ENCODE peak calls at places on chromosomes 12 and 14, in eight cellular contexts. P is lung, K is body of pancreas, Q is IMR-90, H is aorta, I is PC-9, U is sigmoid colon, L is lower lobe of right lung. T is an unnamed sample.
A peak's percentile ranks its signal among the peaks of the same experiment; 100 is the strongest.

GRCh38 chr14:34098045-34098984 is 147.4 kb upstream of the EGLN3 start:
- DNase-seq in I (peak; percentile 43), Q (peak; percentile 29), L (no peak), U (no peak), P (no peak), H (no peak), K (peak; percentile 39), T (peak; percentile 18)

GRCh38 chr14:39558525-39558924 is 126.3 kb upstream of the FBXO33 start:
- DNase-seq in Q (no peak), P (no peak), K (no peak), I (no peak), H (no peak), U (no peak), L (no peak), T (no peak)

GRCh38 chr12:120846721-120847120 is 57.4 kb downstream of the SPPL3 start:
- DNase-seq in L (no peak), P (no peak), H (no peak), I (no peak), U (no peak), Q (peak; percentile 50), K (no peak), T (no peak)

GRCh38 chr14:77708749-77709148 is 846 bp downstream of the SLIRP start:
- DNase-seq in I (no peak), P (no peak), L (no peak), Q (no peak), K (no peak), H (no peak), U (no peak), T (peak; percentile 37)

GRCh38 chr12:122878780-122879612 is 16.9 kb downstream of the VPS37B start:
- DNase-seq in Q (no peak), I (no peak), H (peak; percentile 53), L (no peak), P (no peak), U (no peak), K (no peak), T (no peak)

GRCh38 chr12:76976777-76977465 is 88.4 kb downstream of the E2F7 start:
- DNase-seq in I (no peak), Q (no peak), P (no peak), L (no peak), K (no peak), H (no peak), U (no peak), T (no peak)

GRCh38 chr14:76939015-76939742 is 89.3 kb downstream of the IRF2BPL start:
- DNase-seq in I (no peak), L (no peak), U (no peak), H (no peak), Q (no peak), K (no peak), P (no peak), T (no peak)

GRCh38 chr12:92930421-92930820 is 1.3 kb upstream of the EEA1 start:
- DNase-seq in K (no peak), I (no peak), P (no peak), U (no peak), Q (no peak), L (no peak), H (no peak), T (no peak)

GRCh38 chr12:50740307-50740706 is 23.6 kb upstream of the ATF1 start:
- DNase-seq in H (no peak), U (no peak), Q (no peak), P (no peak), I (no peak), K (no peak), L (no peak), T (no peak)

GRCh38 chr14:60775296-60775695 is 40.7 kb downstream of the MNAT1 start:
- DNase-seq in H (no peak), U (no peak), K (no peak), Q (peak; percentile 84), P (no peak), L (no peak), I (peak; percentile 5), T (no peak)

GRCh38 chr12:9925746-9926393 is 6.3 kb downstream of the CLEC2A start:
- DNase-seq in Q (peak; percentile 41), I (peak; percentile 6), U (no peak), H (no peak), K (no peak), L (no peak), P (no peak), T (peak; percentile 48)

GRCh38 chr12:126030573-126030972 is 965.3 kb downstream of the AACS start:
- DNase-seq in I (no peak), P (no peak), K (no peak), L (no peak), H (no peak), Q (no peak), U (no peak), T (no peak)

GRCh38 chr12:38956337-38956736 is 50.9 kb upstream of the CPNE8 start:
- DNase-seq in K (no peak), L (no peak), Q (no peak), H (no peak), U (no peak), I (no peak), P (no peak), T (no peak)

GRCh38 chr12:53791735-53792326 is 40.1 kb upstream of the CISTR start:
- DNase-seq in H (no peak), P (no peak), Q (no peak), U (no peak), K (peak; percentile 13), I (peak; percentile 14), L (no peak), T (peak; percentile 11)

GRCh38 chr12:52385226-52385702 is at the start of gene KRT84:
- DNase-seq in L (no peak), U (peak; percentile 52), Q (no peak), H (peak; percentile 45), I (no peak), K (no peak), P (no peak), T (no peak)

GRCh38 chr14:102499401-102500189 is 10.0 kb downstream of the ANKRD9 start:
- DNase-seq in H (no peak), P (no peak), Q (no peak), L (no peak), U (no peak), I (no peak), K (no peak), T (no peak)

GRCh38 chr12:86698581-86698980 is 442.4 kb upstream of the MGAT4C start:
- DNase-seq in Q (peak; percentile 42), U (no peak), L (no peak), I (no peak), P (no peak), H (no peak), K (no peak), T (no peak)

GRCh38 chr14:79989990-79990389 is 221.3 kb downstream of the DIO2 start:
- DNase-seq in K (no peak), Q (no peak), I (no peak), P (no peak), L (no peak), U (no peak), H (no peak), T (no peak)

GRCh38 chr12:7142057-7142644 is 12.0 kb downstream of the CLSTN3 start:
- DNase-seq in H (no peak), Q (peak; percentile 39), P (peak; percentile 63), L (peak; percentile 66), K (peak; percentile 34), U (no peak), I (peak; percentile 61), T (peak; percentile 51)

GRCh38 chr12:48901278-48901677 is 24.0 kb downstream of the FKBP11 start:
- DNase-seq in H (no peak), U (no peak), L (no peak), P (no peak), Q (peak; percentile 52), K (no peak), I (no peak), T (peak; percentile 41)

GRCh38 chr12:54144738-54145137 is 44.0 kb downstream of the SMUG1 start:
- DNase-seq in I (no peak), H (no peak), Q (no peak), P (no peak), K (no peak), U (no peak), L (no peak), T (no peak)

GRCh38 chr14:93527076-93527692 is 96.4 kb downstream of the UNC79 start:
- DNase-seq in I (no peak), U (no peak), P (no peak), H (no peak), L (no peak), K (no peak), Q (no peak), T (no peak)

GRCh38 chr12:3496964-3497363 is 6.0 kb downstream of the PRMT8 start:
- DNase-seq in H (no peak), I (no peak), U (no peak), L (no peak), K (peak; percentile 55), P (no peak), Q (no peak), T (peak; percentile 2)

GRCh38 chr12:34402899-34403705 is 380.8 kb downstream of the ALG10 start:
- DNase-seq in H (peak; percentile 60), L (peak; percentile 9), K (peak; percentile 6), I (no peak), Q (no peak), P (peak; percentile 27), U (peak; percentile 56), T (no peak)

GRCh38 chr14:105020815-105021655 is at the start of gene CDCA4:
- DNase-seq in U (peak; percentile 98), L (peak; percentile 97), Q (peak; percentile 93), P (peak; percentile 94), H (peak; percentile 99), K (peak; percentile 98), I (peak; percentile 93), T (peak; percentile 98)

GRCh38 chr14:67622675-67623074 is 3.0 kb downstream of the ARG2 start:
- DNase-seq in I (no peak), U (peak; percentile 83), P (no peak), K (no peak), H (no peak), Q (peak; percentile 85), L (no peak), T (no peak)
- H3K27ac ChIP-seq in I (peak overlapping the region; percentile 80), U (peak overlapping the region; percentile 78), P (no peak overlapping the region), K (no peak overlapping the region), H (peak overlapping the region; percentile 80), Q (no peak overlapping the region), L (peak overlapping the region; percentile 32), T (no peak overlapping the region)

DNA sequence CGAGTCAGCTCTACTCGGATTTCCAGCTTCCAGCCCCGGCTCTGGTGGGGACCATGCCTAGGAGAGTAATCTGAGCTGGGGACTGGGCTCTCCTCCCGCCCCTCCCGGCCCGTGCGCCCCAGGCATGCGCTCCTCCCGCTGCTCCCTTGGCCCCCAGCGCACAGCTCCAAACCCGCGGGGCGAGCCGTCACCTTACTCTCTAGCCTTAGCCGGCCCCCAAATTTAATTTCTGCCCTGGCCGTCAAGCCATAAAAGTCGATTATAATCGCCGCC is 41.7 kb upstream of the CAPRIN2 start:
- DNase-seq in Q (peak; percentile 67), I (peak; percentile 67), P (no peak), L (no peak), U (peak; percentile 72), K (peak; percentile 37), H (peak; percentile 80), T (no peak)
- H3K4me3 ChIP-seq in Q (peak overlapping the region; percentile 61), I (peak overlapping the region; percentile 82), P (peak overlapping the region; percentile 30), L (peak overlapping the region; percentile 55), U (peak overlapping the region; percentile 58), K (peak overlapping the region; percentile 34), H (peak overlapping the region; percentile 58), T (peak overlapping the region; percentile 32)

GRCh38 chr12:124594851-124595250 is 27.4 kb upstream of the NCOR2 start:
- DNase-seq in L (no peak), U (no peak), I (no peak), P (no peak), Q (no peak), K (no peak), H (no peak), T (no peak)
- H3K27ac ChIP-seq in L (no peak overlapping the region), U (no peak overlapping the region), I (no peak overlapping the region), P (no peak overlapping the region), Q (no peak overlapping the region), K (no peak overlapping the region), H (no peak overlapping the region), T (no peak overlapping the region)

GRCh38 chr12:56190695-56191155 is 1.4 kb upstream of the SMARCC2 start:
- DNase-seq in H (no peak), I (peak; percentile 12), P (no peak), Q (no peak), L (no peak), U (no peak), K (no peak), T (peak; percentile 13)
- H3K4me3 ChIP-seq in H (no peak overlapping the region), I (peak overlapping the region; percentile 99), P (no peak overlapping the region), Q (no peak overlapping the region), L (peak overlapping the region; percentile 85), U (peak overlapping the region; percentile 98), K (peak overlapping the region; percentile 49), T (no peak overlapping the region)

T was measured in small intestine.